ENCODE peak calls at places on chromosomes 6 and 20, in seven cellular contexts. One of them, this sample, is unnamed.

GRCh38 chr6:89369009-89369408 is 16.5 kb upstream of the UBE2J1 start:
- DNase-seq in heart right ventricle: peak; percentile 47
- DNase-seq in AG10803: peak; percentile 72
- DNase-seq in neuronal stem cell: no peak
- DNase-seq in aorta: peak; percentile 64
- DNase-seq in EL: peak; percentile 49
- DNase-seq in HEK293T: peak; percentile 46
- DNase-seq in this sample: peak; percentile 84

GRCh38 chr20:6866741-6867140 is 99.3 kb downstream of the BMP2 start:
- DNase-seq in EL: no peak
- DNase-seq in AG10803: peak; percentile 5
- DNase-seq in HEK293T: no peak
- DNase-seq in heart right ventricle: no peak
- DNase-seq in aorta: no peak
- DNase-seq in neuronal stem cell: no peak
- DNase-seq in this sample: no peak

GRCh38 chr20:58293453-58293852 is 16.1 kb upstream of the RAB22A start:
- DNase-seq in HEK293T: peak; percentile 53
- DNase-seq in AG10803: no peak
- DNase-seq in aorta: no peak
- DNase-seq in heart right ventricle: no peak
- DNase-seq in EL: no peak
- DNase-seq in neuronal stem cell: peak; percentile 29
- DNase-seq in this sample: no peak

GRCh38 chr6:20211037-20211940 is 980 bp downstream of the MBOAT1 start:
- DNase-seq in HEK293T: no peak
- DNase-seq in neuronal stem cell: no peak
- DNase-seq in aorta: no peak
- DNase-seq in EL: peak; percentile 46
- DNase-seq in heart right ventricle: no peak
- DNase-seq in AG10803: no peak
- DNase-seq in this sample: no peak

GRCh38 chr6:21164768-21165326 is 428.7 kb upstream of the SOX4 start:
- DNase-seq in HEK293T: no peak
- DNase-seq in AG10803: peak; percentile 7
- DNase-seq in aorta: no peak
- DNase-seq in EL: peak; percentile 44
- DNase-seq in neuronal stem cell: no peak
- DNase-seq in heart right ventricle: no peak
- DNase-seq in this sample: no peak

GRCh38 chr6:138428943-138429616 is 25.1 kb downstream of the HEBP2 start:
- DNase-seq in EL: peak; percentile 52
- DNase-seq in heart right ventricle: no peak
- DNase-seq in AG10803: peak; percentile 71
- DNase-seq in neuronal stem cell: peak; percentile 21
- DNase-seq in aorta: no peak
- DNase-seq in HEK293T: peak; percentile 58
- DNase-seq in this sample: no peak

GRCh38 chr6:52328721-52329120 is 33.2 kb upstream of the PAQR8 start:
- DNase-seq in heart right ventricle: no peak
- DNase-seq in aorta: no peak
- DNase-seq in HEK293T: no peak
- DNase-seq in EL: no peak
- DNase-seq in AG10803: no peak
- DNase-seq in neuronal stem cell: no peak
- DNase-seq in this sample: no peak

GRCh38 chr6:13007744-13008143 is 291.2 kb downstream of the PHACTR1 start:
- DNase-seq in HEK293T: no peak
- DNase-seq in aorta: no peak
- DNase-seq in AG10803: no peak
- DNase-seq in neuronal stem cell: no peak
- DNase-seq in EL: no peak
- DNase-seq in heart right ventricle: no peak
- DNase-seq in this sample: no peak

GRCh38 chr6:139570166-139570565 is 195.7 kb upstream of the CITED2 start:
- DNase-seq in neuronal stem cell: no peak
- DNase-seq in aorta: no peak
- DNase-seq in heart right ventricle: no peak
- DNase-seq in HEK293T: no peak
- DNase-seq in AG10803: no peak
- DNase-seq in EL: peak; percentile 58
- DNase-seq in this sample: no peak

GRCh38 chr6:140441256-140441655 is 1066.8 kb upstream of the CITED2 start:
- DNase-seq in AG10803: peak; percentile 94
- DNase-seq in EL: peak; percentile 86
- DNase-seq in HEK293T: peak; percentile 52
- DNase-seq in neuronal stem cell: peak; percentile 48
- DNase-seq in aorta: peak; percentile 50
- DNase-seq in heart right ventricle: peak; percentile 32
- DNase-seq in this sample: peak; percentile 28

GRCh38 chr20:46060301-46060881 is 29.4 kb downstream of the NCOA5 start:
- DNase-seq in heart right ventricle: no peak
- DNase-seq in aorta: no peak
- DNase-seq in HEK293T: no peak
- DNase-seq in neuronal stem cell: no peak
- DNase-seq in EL: no peak
- DNase-seq in AG10803: no peak
- DNase-seq in this sample: no peak

GRCh38 chr6:93305088-93305487 is 114.3 kb downstream of the EPHA7 start:
- DNase-seq in aorta: no peak
- DNase-seq in neuronal stem cell: no peak
- DNase-seq in heart right ventricle: no peak
- DNase-seq in HEK293T: no peak
- DNase-seq in AG10803: no peak
- DNase-seq in EL: no peak
- DNase-seq in this sample: no peak

GRCh38 chr20:46213946-46214830 is 94.1 kb downstream of the CDH22 start:
- DNase-seq in heart right ventricle: no peak
- DNase-seq in HEK293T: no peak
- DNase-seq in EL: no peak
- DNase-seq in aorta: peak; percentile 60
- DNase-seq in neuronal stem cell: no peak
- DNase-seq in AG10803: no peak
- DNase-seq in this sample: peak; percentile 70

GRCh38 chr6:63478751-63479150 is 93.5 kb upstream of the LOC128125822 start:
- DNase-seq in aorta: no peak
- DNase-seq in EL: no peak
- DNase-seq in neuronal stem cell: no peak
- DNase-seq in AG10803: no peak
- DNase-seq in heart right ventricle: no peak
- DNase-seq in HEK293T: no peak
- DNase-seq in this sample: no peak

GRCh38 chr6:75759207-75759606 is 10.2 kb downstream of the MYO6 start:
- DNase-seq in AG10803: no peak
- DNase-seq in aorta: no peak
- DNase-seq in EL: no peak
- DNase-seq in heart right ventricle: no peak
- DNase-seq in HEK293T: no peak
- DNase-seq in neuronal stem cell: no peak
- DNase-seq in this sample: no peak

GRCh38 chr20:58867211-58867610 is 14.7 kb downstream of the GNAS start:
- DNase-seq in aorta: no peak
- DNase-seq in HEK293T: no peak
- DNase-seq in AG10803: peak; percentile 43
- DNase-seq in neuronal stem cell: no peak
- DNase-seq in EL: no peak
- DNase-seq in heart right ventricle: no peak
- DNase-seq in this sample: no peak

GRCh38 chr6:26743941-26744699 is 84.6 kb upstream of the ZNF322 start:
- DNase-seq in aorta: no peak
- DNase-seq in EL: peak; percentile 13
- DNase-seq in heart right ventricle: no peak
- DNase-seq in neuronal stem cell: no peak
- DNase-seq in AG10803: no peak
- DNase-seq in HEK293T: no peak
- DNase-seq in this sample: no peak

GRCh38 chr20:2899243-2899642 is 26.0 kb downstream of the PTPRA start:
- DNase-seq in aorta: no peak
- DNase-seq in heart right ventricle: no peak
- DNase-seq in HEK293T: no peak
- DNase-seq in neuronal stem cell: no peak
- DNase-seq in EL: no peak
- DNase-seq in AG10803: no peak
- DNase-seq in this sample: no peak

GRCh38 chr6:116611020-116611419 is 5.3 kb upstream of the RSPH4A start:
- DNase-seq in AG10803: no peak
- DNase-seq in heart right ventricle: no peak
- DNase-seq in aorta: no peak
- DNase-seq in HEK293T: no peak
- DNase-seq in EL: no peak
- DNase-seq in neuronal stem cell: peak; percentile 18
- DNase-seq in this sample: no peak

GRCh38 chr20:63361507-63362425 is 617 bp upstream of the CHRNA4 start:
- DNase-seq in aorta: no peak
- DNase-seq in AG10803: no peak
- DNase-seq in neuronal stem cell: no peak
- DNase-seq in heart right ventricle: peak; percentile 9
- DNase-seq in HEK293T: no peak
- DNase-seq in EL: no peak
- DNase-seq in this sample: no peak